ENCODE peak calls at places on chromosomes 1 and 21, in six cellular contexts. I is colonic mucosa, X is adrenal gland, F is ovary, S is esophagus squamous epithelium, R is IMR-90. T is an unnamed sample.
A peak's percentile ranks its signal among the peaks of the same experiment; 100 is the strongest.

GRCh38 chr1:230251644-230252191 is 174.4 kb downstream of the PGBD5 start:
- DNase-seq in I (no peak), X (no peak), F (no peak), S (no peak), R (no peak), T (no peak)

GRCh38 chr1:72100766-72101165 is 181.6 kb downstream of the NEGR1 start:
- DNase-seq in I (no peak), X (no peak), F (no peak), S (no peak), R (no peak), T (no peak)

GRCh38 chr1:220528679-220529529 is 968 bp downstream of the MARK1 start:
- DNase-seq in I (peak; percentile 26), X (peak; percentile 30), F (no peak), S (no peak), R (no peak), T (peak; percentile 36)

GRCh38 chr1:200180821-200181220 is 153.3 kb downstream of the NR5A2 start:
- DNase-seq in I (peak; percentile 25), X (peak; percentile 73), F (no peak), S (no peak), R (peak; percentile 59), T (no peak)

GRCh38 chr1:184843732-184844495 is 89.3 kb upstream of the EDEM3 start:
- DNase-seq in I (peak; percentile 56), X (no peak), F (no peak), S (no peak), R (no peak), T (peak; percentile 56)

GRCh38 chr1:89566761-89567174 is 42.1 kb downstream of the LRRC8B start:
- DNase-seq in I (no peak), X (peak; percentile 75), F (peak; percentile 53), S (no peak), R (peak; percentile 13), T (no peak)

GRCh38 chr1:115958866-115959265 is 17.4 kb upstream of the SLC22A15 start:
- DNase-seq in I (no peak), X (no peak), F (no peak), S (no peak), R (no peak), T (no peak)

GRCh38 chr1:246280551-246280950 is 226.5 kb downstream of the SMYD3 start:
- DNase-seq in I (no peak), X (no peak), F (no peak), S (no peak), R (peak; percentile 60), T (no peak)

GRCh38 chr21:29678616-29679015 is 261.2 kb downstream of the GRIK1 start:
- DNase-seq in I (no peak), X (no peak), F (no peak), S (no peak), R (no peak), T (no peak)

GRCh38 chr1:112904071-112904830 is 51.7 kb downstream of the SLC16A1 start:
- DNase-seq in I (no peak), X (no peak), F (no peak), S (no peak), R (peak; percentile 77), T (peak; percentile 94)

DNA sequence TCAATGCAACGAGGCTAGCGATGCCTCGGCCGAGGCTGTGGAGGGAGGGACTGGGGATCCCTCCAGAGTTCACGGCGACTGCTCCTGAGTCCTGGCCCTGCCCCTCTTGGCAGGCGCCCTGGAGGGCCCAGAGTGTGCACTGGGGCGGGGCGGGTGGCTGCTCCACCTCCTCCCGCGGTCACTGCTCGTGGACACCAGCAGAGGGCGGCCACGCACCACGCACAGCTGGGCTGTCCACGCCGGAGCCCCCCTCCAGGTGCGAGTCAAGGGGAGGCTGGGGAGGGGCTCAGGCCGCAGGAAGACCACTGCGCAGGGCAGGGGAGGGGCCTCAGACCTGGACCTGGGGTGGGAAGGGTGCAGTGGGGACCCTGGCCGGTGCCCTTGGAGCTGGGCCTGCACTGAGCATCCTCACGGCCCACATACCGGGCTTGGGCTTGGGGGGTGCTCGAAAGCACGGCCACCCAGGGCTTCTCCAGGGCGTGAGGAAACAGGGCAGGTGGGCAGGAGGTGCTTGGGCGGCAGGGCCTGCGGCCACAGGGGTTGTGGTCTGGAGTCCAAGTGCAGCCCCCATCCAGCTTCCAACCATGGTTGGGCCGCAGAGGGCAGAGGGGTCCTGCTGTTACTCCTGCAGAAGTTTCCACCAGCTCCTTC is 20.6 kb upstream of the TTC34 start:
- DNase-seq in I (peak; percentile 22), X (peak; percentile 47), F (peak; percentile 26), S (no peak), R (no peak), T (no peak)
- TF ChIP-seq CTCF in I (peak; percentile 66), X (peak; percentile 30), F (no peak), S (peak; percentile 45), R (no peak), T (no peak)

GRCh38 chr21:31181089-31181757 is 142.9 kb upstream of the KRTAP19-8 start:
- DNase-seq in I (no peak), X (no peak), F (no peak), S (no peak), R (no peak), T (no peak)
- H3K4me1 ChIP-seq in I (no peaks in the 10 kb centered on the region), X (no peaks in the 10 kb centered on the region), F (no peaks in the 10 kb centered on the region), S (peaks cover 4% of the 10 kb centered on the region), R (no peaks in the 10 kb centered on the region), T (no peaks in the 10 kb centered on the region)

GRCh38 chr1:28640766-28641165 is 2.1 kb downstream of the TAF12 start:
- DNase-seq in I (no peak), X (no peak), F (no peak), S (no peak), R (peak; percentile 9), T (peak; percentile 10)
- TF ChIP-seq CTCF in I (no peak), X (no peak), F (no peak), S (no peak), R (peak; percentile 31), T (peak; percentile 58)

DNA sequence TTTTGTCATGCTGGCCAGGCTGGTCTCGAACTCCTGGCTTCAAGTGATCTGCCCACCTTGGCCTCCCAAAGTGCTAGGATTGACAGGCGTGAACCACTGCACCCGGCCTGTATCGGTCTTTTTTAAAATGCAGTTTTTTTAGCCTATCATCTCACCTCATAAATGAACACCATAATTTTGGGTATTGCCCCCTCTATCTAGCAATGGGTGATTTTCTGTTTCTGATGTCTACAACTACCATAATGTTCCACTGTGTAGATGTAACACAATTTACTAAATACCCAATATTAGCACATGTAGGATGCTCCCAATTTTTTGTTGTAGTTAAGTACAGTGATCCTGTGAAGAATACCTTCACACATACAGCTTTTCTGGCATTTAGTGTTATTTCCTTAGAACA is 2.0 kb upstream of the CAMTA1 start:
- DNase-seq in I (no peak), X (no peak), F (no peak), S (no peak), R (no peak), T (no peak)
- H3K4me1 ChIP-seq in I (peaks cover 3% of the 10 kb centered on the region), X (peaks cover 4% of the 10 kb centered on the region), F (peaks cover 5% of the 10 kb centered on the region), S (peaks cover 15% of the 10 kb centered on the region), R (peaks cover 3% of the 10 kb centered on the region), T (peaks cover 6% of the 10 kb centered on the region)

DNA sequence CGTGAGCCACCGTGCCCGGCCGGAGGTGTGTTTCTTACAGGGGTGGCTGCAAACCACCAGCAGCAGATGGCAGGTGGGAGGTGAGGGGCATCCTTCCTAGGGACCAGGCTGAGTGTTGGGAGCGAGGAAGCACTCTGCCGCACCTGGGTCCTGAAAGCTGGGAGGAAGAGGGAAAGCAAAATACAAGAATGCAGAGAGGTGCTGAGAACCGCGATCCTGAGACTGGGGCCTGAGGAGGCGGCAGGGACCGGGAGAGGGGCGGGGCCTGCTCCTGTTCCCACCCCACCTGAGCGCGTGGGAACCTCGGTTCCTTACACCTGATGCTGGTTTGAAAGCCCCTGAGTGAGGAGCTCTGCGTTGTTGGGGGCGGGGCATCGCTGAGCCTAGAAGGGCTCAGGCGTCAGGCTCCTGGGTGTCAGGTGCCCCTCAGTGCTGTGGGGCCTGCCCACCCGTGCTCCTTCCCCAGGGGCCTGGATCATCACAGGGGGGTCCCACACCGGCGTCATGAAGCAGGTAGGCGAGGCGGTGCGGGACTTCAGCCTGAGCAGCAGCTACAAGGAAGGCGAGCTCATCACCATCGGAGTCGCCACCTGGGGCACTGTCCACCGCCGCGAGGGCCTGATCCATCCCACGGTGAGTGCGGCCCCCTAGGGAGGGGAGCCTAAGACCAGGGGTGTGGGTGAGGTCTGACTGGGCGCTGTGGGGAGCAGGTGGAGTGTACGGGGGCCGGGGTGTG is 15.5 kb downstream of the TRPM2 start:
- DNase-seq in I (no peak), X (peak; percentile 41), F (no peak), S (no peak), R (no peak), T (no peak)
- TF ChIP-seq CTCF in I (no peak), X (no peak), F (no peak), S (no peak), R (no peak), T (no peak)

GRCh38 chr1:160397651-160398050 is 2.7 kb upstream of the VANGL2 start:
- DNase-seq in I (peak; percentile 3), X (no peak), F (no peak), S (no peak), R (no peak), T (no peak)
- H3K4me1 ChIP-seq in I (no peaks in the 10 kb centered on the region), X (no peaks in the 10 kb centered on the region), F (peaks cover 10% of the 10 kb centered on the region), S (peaks cover 17% of the 10 kb centered on the region), R (no peaks in the 10 kb centered on the region), T (peaks cover 20% of the 10 kb centered on the region)

GRCh38 chr1:53469373-53469772 is 10.2 kb downstream of the DMRTB1 start:
- DNase-seq in I (no peak), X (no peak), F (no peak), S (no peak), R (no peak), T (no peak)
- TF ChIP-seq CTCF in I (no peak), X (no peak), F (no peak), S (no peak), R (no peak), T (no peak)

GRCh38 chr1:202577381-202577780 is 132.9 kb downstream of the SYT2 start:
- DNase-seq in I (no peak), X (no peak), F (no peak), S (no peak), R (peak; percentile 60), T (peak; percentile 72)

GRCh38 chr1:202579806-202580205 is 130.4 kb downstream of the SYT2 start:
- DNase-seq in I (no peak), X (no peak), F (no peak), S (no peak), R (peak; percentile 96), T (no peak)

GRCh38 chr1:202578001-202578500 is 132.2 kb downstream of the SYT2 start:
- DNase-seq in I (no peak), X (no peak), F (no peak), S (no peak), R (peak; percentile 87), T (peak; percentile 90)

GRCh38 chr1:202578565-202578964 is 131.7 kb downstream of the SYT2 start:
- DNase-seq in I (no peak), X (no peak), F (no peak), S (no peak), R (peak; percentile 50), T (no peak)

GRCh38 chr1:202580604-202581003 is 129.7 kb downstream of the SYT2 start:
- DNase-seq in I (no peak), X (no peak), F (no peak), S (no peak), R (no peak), T (no peak)
- H3K4me1 ChIP-seq in I (no peaks in the 10 kb centered on the region), X (peaks cover 11% of the 10 kb centered on the region), F (peaks cover 29% of the 10 kb centered on the region), S (peaks cover 38% of the 10 kb centered on the region), R (peaks cover 42% of the 10 kb centered on the region), T (peaks cover 34% of the 10 kb centered on the region)

T was measured in foreskin keratinocyte.